ENCODE peak calls at places on chromosomes 7 and 10, in four cellular contexts. V is MCF 10A, H is psoas muscle, F is NB4. W is an unnamed sample.

GRCh38 chr7:155985518-155986427 is 173.5 kb upstream of the SHH start:
- DNase-seq in H (no peak), V (no peak), F (no peak), W (no peak)

GRCh38 chr7:77454802-77455201 is 38.7 kb upstream of the GSAP start:
- DNase-seq in H (no peak), F (no peak), V (peak), W (no peak)

GRCh38 chr7:98360221-98361124 is 40.4 kb downstream of the BAIAP2L1 start:
- DNase-seq in H (no peak), F (peak), V (no peak), W (no peak)

GRCh38 chr7:4212376-4212775 is 469.7 kb upstream of the FOXK1 start:
- DNase-seq in V (no peak), H (peak), F (no peak), W (no peak)

GRCh38 chr7:108283252-108283651 is 153.1 kb upstream of the LAMB4 start:
- DNase-seq in F (no peak), V (peak), H (no peak), W (no peak)

GRCh38 chr10:129959544-129960492 is 4.3 kb downstream of the EBF3 start:
- DNase-seq in H (peak), V (no peak), F (no peak), W (no peak)

GRCh38 chr10:102408728-102409603 is 9.6 kb downstream of the PSD start:
- DNase-seq in V (no peak), H (no peak), F (no peak), W (peak)

GRCh38 chr7:133358728-133359127 is 105.8 kb downstream of the EXOC4 start:
- DNase-seq in F (no peak), V (no peak), H (no peak), W (no peak)

GRCh38 chr7:130048906-130049305 is 2.3 kb downstream of the ZC3HC1 start:
- DNase-seq in H (no peak), F (no peak), V (no peak), W (no peak)

GRCh38 chr7:266851-267840 is 22.8 kb upstream of the FOXL3 start:
- DNase-seq in F (no peak), V (peak), H (peak), W (no peak)
- TF ChIP-seq CTCF in F (no peak), V (peak), H (peak), W (no peak)

GRCh38 chr10:22229756-22230330 is 12.0 kb upstream of the EBLN1 start:
- DNase-seq in V (peak), H (no peak), F (no peak), W (no peak)
- TF ChIP-seq CTCF in V (no peak), H (no peak), F (no peak), W (no peak)

GRCh38 chr7:101031082-101031481 is 11.2 kb downstream of the MUC17 start:
- DNase-seq in H (no peak), V (peak), F (no peak), W (no peak)
- TF ChIP-seq CTCF in H (no peak), V (no peak), F (no peak), W (no peak)

GRCh38 chr10:99977916-99978315 is 31.8 kb downstream of the DNMBP start:
- DNase-seq in F (no peak), H (no peak), V (no peak), W (no peak)

GRCh38 chr10:99975942-99976809 is 33.6 kb downstream of the DNMBP start:
- DNase-seq in F (no peak), V (peak), H (no peak), W (no peak)

GRCh38 chr10:99975106-99975829 is 34.5 kb downstream of the DNMBP start:
- DNase-seq in H (no peak), V (no peak), F (no peak), W (peak)

GRCh38 chr10:99976886-99977391 is 32.8 kb downstream of the DNMBP start:
- DNase-seq in H (no peak), F (no peak), V (peak), W (no peak)

GRCh38 chr10:99973190-99973589 is 36.6 kb downstream of the DNMBP start:
- DNase-seq in H (no peak), V (no peak), F (no peak), W (no peak)
- TF ChIP-seq CTCF in H (peak), V (peak), F (no peak), W (peak)

GRCh38 chr10:71599518-71599917 is 120.1 kb downstream of the C10orf105 start:
- DNase-seq in H (no peak), V (no peak), F (no peak), W (no peak)

GRCh38 chr10:71596759-71597158 is 122.8 kb downstream of the C10orf105 start:
- DNase-seq in H (no peak), F (no peak), V (no peak), W (no peak)

GRCh38 chr10:71596127-71596526 is 123.5 kb downstream of the C10orf105 start:
- DNase-seq in V (no peak), F (no peak), H (no peak), W (no peak)

GRCh38 chr10:71598673-71599072 is 120.9 kb downstream of the C10orf105 start:
- DNase-seq in F (no peak), H (peak), V (no peak), W (no peak)

GRCh38 chr10:71597821-71598498 is 121.6 kb downstream of the C10orf105 start:
- DNase-seq in F (peak), H (peak), V (peak), W (peak)
- TF ChIP-seq CTCF in F (peak), H (no peak), V (no peak), W (no peak)

GRCh38 chr10:35916791-35917190 is 274.7 kb upstream of the FZD8 start:
- DNase-seq in F (no peak), V (no peak), H (no peak), W (no peak)
- TF ChIP-seq CTCF in F (no peak), V (no peak), H (no peak), W (no peak)

DNA sequence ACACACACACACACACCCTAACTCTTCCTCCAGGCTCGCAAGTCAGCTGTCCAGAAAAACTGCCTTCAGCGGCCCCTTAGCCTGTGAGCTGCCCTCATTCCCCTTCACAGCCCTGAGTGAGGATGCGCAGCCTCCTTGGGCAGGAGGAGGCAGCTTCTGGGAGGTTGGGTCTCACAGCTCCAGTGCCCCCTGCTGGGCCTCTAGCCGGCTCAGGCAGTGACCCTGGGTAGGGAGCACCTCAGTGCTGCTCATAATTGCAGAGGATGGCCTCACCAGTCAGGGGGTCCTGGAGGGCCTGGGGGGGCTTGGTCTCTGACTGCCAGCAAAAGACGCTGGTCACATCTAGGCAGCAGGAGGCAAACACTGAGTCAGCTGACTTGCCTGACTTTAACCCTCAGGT is 43.7 kb downstream of the ZNF273 start:
- DNase-seq in H (no peak), F (peak), V (no peak), W (peak)
- TF ChIP-seq CTCF in H (peak), F (peak), V (no peak), W (peak)

GRCh38 chr7:142689439-142690168 is 59.7 kb upstream of the PRSS1 start:
- DNase-seq in V (no peak), F (peak), H (no peak), W (no peak)
- TF ChIP-seq CTCF in V (peak), F (peak), H (no peak), W (peak)

GRCh38 chr7:32164341-32164996 is 94.3 kb upstream of the PDE1C start:
- DNase-seq in V (peak), F (peak), H (no peak), W (no peak)
- TF ChIP-seq CTCF in V (peak), F (peak), H (peak), W (no peak)

W was measured in GM10248.